ENCODE peak calls at places on chromosome 21, in five cellular contexts. P is endodermal cell, M is GM13976, K is upper lobe of right lung, I is hepatocyte. R is an unnamed sample.
A peak's percentile ranks its signal among the peaks of the same experiment; 100 is the strongest.

GRCh38 chr21:28393279-28393678 is 599.4 kb downstream of the LTN1 start:
- DNase-seq in P (no peak), M (no peak), K (no peak), I (peak; percentile 59), R (peak; percentile 97)

GRCh38 chr21:16608209-16608830 is 878.5 kb downstream of the USP25 start:
- DNase-seq in P (peak; percentile 50), M (no peak), K (no peak), I (no peak), R (peak; percentile 25)

GRCh38 chr21:46498335-46499050 is 39.8 kb downstream of the DIP2A start:
- DNase-seq in P (no peak), M (no peak), K (no peak), I (no peak), R (no peak)

GRCh38 chr21:15141236-15141970 is 76.6 kb upstream of the NRIP1 start:
- DNase-seq in P (no peak), M (no peak), K (peak; percentile 75), I (no peak), R (peak; percentile 68)

GRCh38 chr21:25370311-25370744 is 237.0 kb downstream of the MRPL39 start:
- DNase-seq in P (peak; percentile 46), M (no peak), K (no peak), I (peak; percentile 31), R (peak; percentile 10)

GRCh38 chr21:42258150-42258884 is 39.4 kb downstream of the ABCG1 start:
- DNase-seq in P (peak; percentile 92), M (peak; percentile 91), K (peak; percentile 87), I (peak; percentile 72), R (peak; percentile 73)

GRCh38 chr21:46424062-46424591 is 34.6 kb upstream of the DIP2A start:
- DNase-seq in P (peak; percentile 63), M (no peak), K (no peak), I (no peak), R (peak; percentile 38)

GRCh38 chr21:30446969-30447368 is 6.9 kb downstream of the KRTAP15-1 start:
- DNase-seq in P (no peak), M (no peak), K (no peak), I (no peak), R (peak; percentile 2)

GRCh38 chr21:15732290-15732995 is 2.7 kb downstream of the USP25 start:
- DNase-seq in P (no peak), M (peak; percentile 70), K (no peak), I (peak; percentile 46), R (peak; percentile 68)

GRCh38 chr21:32940079-32941014 is 85.4 kb upstream of the OLIG2 start:
- DNase-seq in P (peak; percentile 71), M (peak; percentile 40), K (no peak), I (peak; percentile 78), R (peak; percentile 75)

GRCh38 chr21:45875416-45875760 is 106.2 kb upstream of the COL6A1 start:
- DNase-seq in P (no peak), M (no peak), K (no peak), I (no peak), R (no peak)

GRCh38 chr21:31707499-31707898 is 24.4 kb downstream of the SCAF4 start:
- DNase-seq in P (no peak), M (no peak), K (no peak), I (no peak), R (no peak)

GRCh38 chr21:46347791-46348381 is 23.9 kb downstream of the PCNT start:
- DNase-seq in P (peak; percentile 63), M (no peak), K (no peak), I (no peak), R (no peak)

GRCh38 chr21:42818328-42818749 is 61.0 kb downstream of the WDR4 start:
- DNase-seq in P (peak; percentile 82), M (peak; percentile 47), K (peak; percentile 81), I (peak; percentile 63), R (peak; percentile 66)

GRCh38 chr21:45506241-45506817 is 35.9 kb downstream of the SLC19A1 start:
- DNase-seq in P (peak; percentile 49), M (no peak), K (peak; percentile 54), I (no peak), R (no peak)

GRCh38 chr21:15236111-15236510 is 171.3 kb upstream of the NRIP1 start:
- DNase-seq in P (no peak), M (no peak), K (no peak), I (no peak), R (no peak)

GRCh38 chr21:41673596-41674335 is 93.1 kb downstream of the RIPK4 start:
- DNase-seq in P (no peak), M (no peak), K (peak; percentile 19), I (no peak), R (peak; percentile 9)

GRCh38 chr21:32977216-32977615 is 48.5 kb upstream of the OLIG2 start:
- DNase-seq in P (no peak), M (no peak), K (no peak), I (no peak), R (no peak)

GRCh38 chr21:43961382-43961909 is 50.7 kb upstream of the TRAPPC10 start:
- DNase-seq in P (no peak), M (no peak), K (no peak), I (no peak), R (no peak)

GRCh38 chr21:37257526-37257966 is 9.6 kb downstream of the VPS26C start:
- DNase-seq in P (no peak), M (peak; percentile 63), K (peak; percentile 71), I (no peak), R (peak; percentile 76)

GRCh38 chr21:42125571-42126544 is 54.7 kb downstream of the UMODL1 start:
- DNase-seq in P (peak; percentile 71), M (no peak), K (peak; percentile 74), I (peak; percentile 61), R (peak; percentile 91)

GRCh38 chr21:28294046-28294445 is 698.6 kb downstream of the LTN1 start:
- DNase-seq in P (no peak), M (no peak), K (no peak), I (no peak), R (no peak)

GRCh38 chr21:37787456-37787855 is 128.8 kb downstream of the KCNJ6 start:
- DNase-seq in P (no peak), M (no peak), K (no peak), I (no peak), R (no peak)

GRCh38 chr21:16192900-16193299 is 463.1 kb downstream of the USP25 start:
- DNase-seq in P (no peak), M (no peak), K (no peak), I (peak; percentile 24), R (no peak)

GRCh38 chr21:45225041-45225740 is 62.5 kb downstream of the POFUT2 start:
- DNase-seq in P (no peak), M (no peak), K (no peak), I (no peak), R (no peak)

GRCh38 chr21:46113497-46114176 is 15.7 kb downstream of the COL6A2 start:
- DNase-seq in P (no peak), M (no peak), K (no peak), I (no peak), R (no peak)

GRCh38 chr21:37582613-37583012 is 216.0 kb downstream of the DYRK1A start:
- DNase-seq in P (peak; percentile 55), M (peak; percentile 61), K (no peak), I (peak; percentile 54), R (peak; percentile 50)

GRCh38 chr21:22225299-22225698 is 1227.1 kb downstream of the NCAM2 start:
- DNase-seq in P (no peak), M (no peak), K (no peak), I (no peak), R (no peak)

GRCh38 chr21:14991957-14992356 is 72.8 kb downstream of the NRIP1 start:
- DNase-seq in P (no peak), M (no peak), K (peak; percentile 59), I (no peak), R (no peak)

GRCh38 chr21:41580758-41581554 is 73.0 kb upstream of the TMPRSS2 start:
- DNase-seq in P (no peak), M (no peak), K (peak; percentile 48), I (no peak), R (peak; percentile 62)

GRCh38 chr21:43597845-43598244 is 61.4 kb downstream of the HSF2BP start:
- DNase-seq in P (no peak), M (no peak), K (no peak), I (no peak), R (no peak)

GRCh38 chr21:33587792-33588484 is 546 bp downstream of the DONSON start:
- DNase-seq in P (peak; percentile 76), M (peak; percentile 67), K (peak; percentile 71), I (peak; percentile 64), R (peak; percentile 59)

GRCh38 chr21:44521301-44521927 is 18.6 kb downstream of the KRTAP10-1 start:
- DNase-seq in P (peak; percentile 37), M (no peak), K (peak; percentile 62), I (no peak), R (no peak)

GRCh38 chr21:25313891-25314646 is 293.2 kb downstream of the MRPL39 start:
- DNase-seq in P (no peak), M (no peak), K (no peak), I (no peak), R (peak; percentile 34)

GRCh38 chr21:42525228-42525604 is 11.6 kb downstream of the SLC37A1 start:
- DNase-seq in P (no peak), M (no peak), K (no peak), I (peak; percentile 48), R (peak; percentile 44)

GRCh38 chr21:45997495-45998275 is 16.1 kb downstream of the COL6A1 start:
- DNase-seq in P (peak; percentile 42), M (no peak), K (no peak), I (no peak), R (no peak)

GRCh38 chr21:38852708-38853107 is 47.0 kb downstream of the ETS2 start:
- DNase-seq in P (no peak), M (no peak), K (no peak), I (no peak), R (no peak)

R was measured in DMS53.